ENCODE peak calls at places on chromosomes 16 and 17, in four cellular contexts. U, R, T and G are unnamed samples.

GRCh38 chr17:81440511-81441244 is 45.4 kb downstream of the BAHCC1 start:
- DNase-seq in U (no peak), R (no peak), T (no peak), G (no peak)

GRCh38 chr16:88665148-88665547 is 2.3 kb upstream of the MVD start:
- DNase-seq in U (no peak), R (no peak), T (no peak), G (no peak)

GRCh38 chr17:7347630-7348477 is 4.1 kb upstream of the KCTD11 start:
- DNase-seq in U (no peak), R (no peak), T (no peak), G (no peak)

GRCh38 chr17:76659928-76660614 is 16.5 kb upstream of the ST6GALNAC1 start:
- DNase-seq in U (no peak), R (no peak), T (peak; percentile 49), G (no peak)

GRCh38 chr17:17416400-17417360 is 60.1 kb upstream of the MED9 start:
- DNase-seq in U (no peak), R (peak; percentile 33), T (peak; percentile 65), G (no peak)

GRCh38 chr17:74649909-74650308 is 26.4 kb upstream of the CD300E start:
- DNase-seq in U (no peak), R (no peak), T (no peak), G (no peak)

GRCh38 chr17:81828656-81829055 is 4.4 kb downstream of the MCRIP1 start:
- DNase-seq in U (no peak), R (no peak), T (no peak), G (no peak)

GRCh38 chr17:45855691-45856315 is 11.1 kb downstream of the SPPL2C start:
- DNase-seq in U (no peak), R (no peak), T (no peak), G (no peak)

GRCh38 chr16:4678596-4678995 is 14.8 kb upstream of the NUDT16L1 start:
- DNase-seq in U (no peak), R (no peak), T (no peak), G (no peak)

GRCh38 chr17:10614536-10615155 is 42.5 kb downstream of the MYH3 start:
- DNase-seq in U (peak; percentile 66), R (no peak), T (peak; percentile 77), G (no peak)

DNA sequence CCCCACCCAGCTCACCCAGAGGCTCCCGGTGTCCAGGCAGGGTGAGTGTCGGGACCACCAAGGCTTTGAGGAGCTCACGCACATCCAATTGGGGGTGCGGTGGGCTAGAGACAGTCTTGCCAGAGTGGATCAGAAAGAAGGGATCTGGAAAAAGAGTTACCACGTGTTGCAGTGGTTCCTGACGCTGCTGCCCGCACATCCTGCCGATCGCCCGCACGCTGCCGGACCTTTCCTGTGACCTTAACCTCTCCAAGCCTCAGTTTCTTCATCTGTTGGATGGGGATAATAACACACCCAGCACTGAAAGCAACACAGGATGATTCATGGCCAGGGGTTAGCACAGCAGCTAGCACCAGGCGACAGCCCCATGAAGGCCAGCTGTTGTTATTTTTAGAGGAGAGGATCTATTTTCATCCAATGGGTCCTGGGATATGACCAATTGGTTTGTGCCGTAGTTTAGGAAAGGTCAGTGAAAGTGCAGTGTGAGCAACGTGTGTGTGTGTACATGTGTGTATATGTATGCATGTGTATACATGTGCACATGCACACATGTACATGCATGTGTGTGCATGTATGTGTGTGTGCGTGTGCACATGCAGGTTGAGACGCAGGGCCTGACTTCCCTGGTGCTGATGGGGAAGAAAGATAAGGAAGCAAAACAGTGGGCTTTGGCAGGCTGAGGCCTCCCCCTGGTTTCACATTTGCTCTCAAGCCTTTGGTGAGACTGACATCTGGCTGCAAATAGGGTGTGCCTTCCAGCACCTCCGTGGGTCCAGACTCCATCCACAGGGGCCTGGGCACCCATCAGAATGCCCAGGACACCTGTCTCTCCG is 2.6 kb downstream of the ITGAX start:
- DNase-seq in U (no peak), R (no peak), T (no peak), G (no peak)
- TF ChIP-seq CTCF in U (no peak), R (no peak), T (no peak), G (no peak)

GRCh38 chr16:27485811-27486210 is 63.9 kb downstream of the GTF3C1 start:
- DNase-seq in U (no peak), R (no peak), T (no peak), G (no peak)
- TF ChIP-seq CTCF in U (no peak), R (no peak), T (no peak), G (no peak)

GRCh38 chr16:46857261-46857962 is 26.4 kb upstream of the C16orf87 start:
- DNase-seq in U (no peak), R (no peak), T (peak; percentile 50), G (no peak)
- TF ChIP-seq CTCF in U (peak; percentile 58), R (peak; percentile 49), T (peak; percentile 44), G (no peak)

GRCh38 chr17:60641810-60642220 is 35.8 kb upstream of the BCAS3 start:
- DNase-seq in U (peak; percentile 75), R (no peak), T (peak; percentile 87), G (no peak)
- TF ChIP-seq CTCF in U (peak; percentile 51), R (peak; percentile 57), T (peak; percentile 60), G (no peak)